ENCODE peak calls at places on chromosome 9, in five cellular contexts. J is MM.1S, Q is GM23248, F is hepatocyte, G is HCT116. L is an unnamed sample.

GRCh38 chr9:77212801-77213200 is 35.5 kb downstream of the VPS13A start:
- DNase-seq in G (no peak), F (no peak), Q (no peak), J (no peak), L (no peak)

GRCh38 chr9:80146466-80146865 is 574.7 kb downstream of the TLE4 start:
- DNase-seq in F (no peak), J (no peak), G (no peak), Q (peak), L (peak)

GRCh38 chr9:79263666-79264460 is 307.9 kb upstream of the TLE4 start:
- DNase-seq in F (no peak), G (no peak), Q (peak), J (no peak), L (no peak)

GRCh38 chr9:93261281-93261680 is 77.3 kb downstream of the WNK2 start:
- DNase-seq in J (no peak), Q (no peak), F (peak), G (no peak), L (peak)

GRCh38 chr9:110887276-110887675 is 151.0 kb downstream of the LPAR1 start:
- DNase-seq in G (no peak), F (no peak), J (no peak), Q (no peak), L (no peak)

GRCh38 chr9:3240651-3241268 is 285.0 kb downstream of the RFX3 start:
- DNase-seq in J (peak), G (peak), Q (peak), F (peak), L (peak)

GRCh38 chr9:70135176-70135575 is 91.5 kb downstream of the MAMDC2 start:
- DNase-seq in G (no peak), Q (peak), J (no peak), F (no peak), L (no peak)

GRCh38 chr9:8649157-8649556 is 849.6 kb upstream of the DMAC1 start:
- DNase-seq in J (no peak), Q (no peak), F (no peak), G (no peak), L (no peak)

GRCh38 chr9:114914139-114914538 is 16.3 kb downstream of the TNFSF8 start:
- DNase-seq in F (no peak), G (no peak), J (no peak), Q (peak), L (peak)

GRCh38 chr9:104009853-104010252 is 84.3 kb upstream of the SMC2 start:
- DNase-seq in J (no peak), G (no peak), F (no peak), Q (no peak), L (no peak)

GRCh38 chr9:3437031-3437430 is 88.8 kb downstream of the RFX3 start:
- DNase-seq in Q (no peak), J (no peak), G (no peak), F (no peak), L (no peak)

GRCh38 chr9:6973089-6973488 is 215.3 kb downstream of the KDM4C start:
- DNase-seq in Q (no peak), F (no peak), G (no peak), J (no peak), L (no peak)
- H3K4me2 ChIP-seq in Q (no peak), F (no peak), G (no peak), J (no peak), L (no peak)

GRCh38 chr9:35649431-35650340 is 1.0 kb downstream of the SIT1 start:
- DNase-seq in J (no peak), F (no peak), G (no peak), Q (peak), L (no peak)
- TF ChIP-seq EZH2phosphoT487 in J (no peak), F (no peak), G (no peak), Q (no peak), L (no peak)

DNA sequence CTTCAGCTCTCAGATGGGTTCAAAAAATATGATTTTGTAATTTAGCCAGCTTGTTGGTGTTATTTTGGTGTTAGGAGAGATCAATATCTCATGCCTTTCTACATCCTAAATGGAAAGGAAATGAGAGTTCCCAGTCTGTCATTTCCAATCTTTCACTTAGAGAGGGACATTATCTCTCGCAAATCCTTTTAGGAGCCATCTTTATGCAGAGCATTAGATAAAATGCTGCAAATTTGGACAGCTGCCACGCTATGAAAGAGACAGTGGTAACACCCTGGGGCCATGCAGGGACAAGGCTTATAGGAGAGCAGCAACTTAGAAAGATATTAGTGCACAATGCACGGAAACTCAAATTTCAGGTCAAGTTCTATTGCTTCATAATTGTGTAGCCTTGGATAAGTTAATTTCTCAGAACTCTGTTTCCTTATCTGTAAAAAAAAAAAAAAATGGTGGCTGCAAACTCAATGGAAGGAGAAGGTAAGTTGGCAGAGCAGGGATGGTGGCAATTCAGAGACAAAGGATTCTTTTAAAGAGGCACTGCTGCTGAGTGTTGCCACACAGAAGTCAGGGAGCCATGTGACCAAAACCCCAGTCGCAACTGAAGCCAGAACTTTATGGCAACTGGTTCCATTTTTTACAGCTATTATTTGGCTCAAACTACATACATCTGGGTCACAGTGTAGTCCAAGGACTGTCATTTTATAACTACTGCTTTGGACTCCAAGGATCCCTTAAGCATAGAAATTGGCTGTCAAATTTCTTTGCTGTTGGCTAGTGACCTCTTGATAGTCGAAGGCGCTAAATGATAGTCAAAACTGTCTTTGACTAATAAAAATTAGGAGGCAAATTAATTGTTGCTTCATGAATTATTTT is 210.2 kb downstream of the FRMD3 start:
- DNase-seq in G (no peak), J (no peak), Q (peak), F (no peak), L (no peak)
- H3K4me2 ChIP-seq in G (no peak), J (no peak), Q (no peak), F (no peak), L (no peak)

GRCh38 chr9:124453586-124454191 is 3.4 kb downstream of the ADGRD2 start:
- DNase-seq in Q (no peak), G (peak), J (no peak), F (no peak), L (peak)
- TF ChIP-seq EZH2phosphoT487 in Q (no peak), G (no peak), J (no peak), F (no peak), L (no peak)

DNA sequence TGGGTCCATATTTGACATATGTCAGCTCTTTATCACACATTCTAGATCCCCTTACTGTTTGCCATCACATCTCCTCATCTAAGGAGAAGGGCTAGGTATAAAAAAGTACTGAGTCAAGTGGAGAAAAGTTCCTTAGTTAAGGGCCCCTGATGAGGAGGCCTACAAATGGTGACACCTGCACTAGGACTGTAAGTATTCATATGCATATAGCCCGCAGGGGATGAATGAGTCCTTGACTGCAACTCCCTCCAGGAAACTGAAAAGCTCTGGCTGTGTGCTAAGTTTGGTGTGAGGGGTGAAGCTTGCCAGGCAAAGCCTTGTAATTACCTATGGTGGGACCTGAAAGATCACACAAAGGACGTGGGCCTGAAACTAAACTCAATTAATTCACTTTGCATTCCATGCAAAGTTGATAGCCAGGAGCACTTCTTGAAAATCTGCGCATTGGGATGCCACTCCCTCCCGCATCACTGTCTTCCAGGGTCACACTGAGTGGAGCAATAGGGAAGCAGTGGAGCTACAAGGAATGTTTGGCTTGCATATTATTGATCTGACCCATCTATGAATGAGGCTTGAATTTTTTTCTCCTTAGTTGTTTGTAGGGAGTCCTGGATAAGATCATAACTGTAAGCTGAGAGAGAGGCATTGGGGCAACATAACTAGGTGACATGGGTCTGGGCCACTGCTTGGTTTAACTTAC is 11.9 kb upstream of the EQTN start:
- DNase-seq in Q (no peak), G (no peak), J (no peak), F (no peak), L (peak)
- H3K4me2 ChIP-seq in Q (no peak), G (no peak), J (no peak), F (no peak), L (peak)

GRCh38 chr9:22147818-22148573 is 138.9 kb upstream of the CDKN2B start:
- DNase-seq in G (peak), J (no peak), Q (peak), F (no peak), L (no peak)
- TF ChIP-seq EZH2phosphoT487 in G (no peak), J (no peak), Q (peak), F (no peak), L (no peak)

GRCh38 chr9:134329576-134329855 is 3.3 kb downstream of the RXRA start:
- DNase-seq in Q (peak), J (no peak), G (no peak), F (no peak), L (no peak)
- H3K4me2 ChIP-seq in Q (peak), J (no peak), G (peak), F (peak), L (no peak)

L was measured in GM23338.